ENCODE peak calls at places on chromosomes 16 and 17, in eight cellular contexts. R is GM19239; Z is activated effector memory CD4-positive, alpha-beta T cell treated with Interleukin-2 at 50 U/mL for 16 hours; Y is AG04450; E is amygdala; J is spleen; H is CD8-positive, alpha-beta T cell; M is Daoy. L is an unnamed sample.

GRCh38 chr17:50192116-50192872 is 9.1 kb downstream of the COL1A1 start:
- DNase-seq in M (no peak), Y (no peak), Z (no peak), J (no peak), E (no peak), R (no peak), H (no peak), L (no peak)

GRCh38 chr17:12104831-12105230 is 84.2 kb downstream of the MAP2K4 start:
- DNase-seq in J (no peak), R (no peak), E (no peak), Y (no peak), M (no peak), Z (no peak), H (no peak), L (no peak)

GRCh38 chr17:19381741-19382444 is 3.6 kb downstream of the MAPK7 start:
- DNase-seq in J (peak), M (no peak), Z (no peak), R (no peak), E (no peak), H (no peak), Y (no peak), L (no peak)

GRCh38 chr16:67544329-67544841 is 15.8 kb downstream of the RIPOR1 start:
- DNase-seq in J (peak), R (no peak), Z (no peak), M (no peak), H (no peak), E (no peak), Y (no peak), L (no peak)

GRCh38 chr17:59783221-59784016 is 76.0 kb downstream of the VMP1 start:
- DNase-seq in R (no peak), E (no peak), J (no peak), M (peak), Y (no peak), Z (no peak), H (no peak), L (peak)

GRCh38 chr16:85556456-85557082 is 56.6 kb upstream of the GSE1 start:
- DNase-seq in H (peak), M (peak), J (peak), R (peak), E (no peak), Z (peak), Y (no peak), L (peak)

GRCh38 chr17:13727441-13728171 is 125.9 kb upstream of the HS3ST3A1 start:
- DNase-seq in Y (peak), R (no peak), J (no peak), E (no peak), H (no peak), M (peak), Z (no peak), L (no peak)

GRCh38 chr16:85285681-85286065 is 173.4 kb upstream of the CIBAR2 start:
- DNase-seq in M (no peak), H (no peak), Y (no peak), J (no peak), E (peak), Z (no peak), R (no peak), L (no peak)

GRCh38 chr17:19307521-19307920 is 55.0 kb downstream of the B9D1 start:
- DNase-seq in Z (no peak), Y (no peak), R (no peak), M (no peak), E (no peak), J (peak), H (no peak), L (no peak)

GRCh38 chr17:60163108-60163784 is 13.5 kb downstream of the CA4 start:
- DNase-seq in E (no peak), R (no peak), M (no peak), H (no peak), J (no peak), Z (no peak), Y (no peak), L (no peak)

GRCh38 chr17:59296190-59296589 is 35.3 kb upstream of the YPEL2 start:
- DNase-seq in M (no peak), R (no peak), Z (no peak), E (no peak), Y (no peak), H (no peak), J (no peak), L (no peak)

GRCh38 chr16:27232875-27233605 is 29.7 kb downstream of the KDM8 start:
- DNase-seq in Y (no peak), E (no peak), H (no peak), M (no peak), R (no peak), J (peak), Z (no peak), L (no peak)

GRCh38 chr16:85834741-85835140 is 35.2 kb downstream of the COX4I1 start:
- DNase-seq in E (no peak), M (no peak), Y (no peak), R (no peak), J (peak), Z (no peak), H (no peak), L (no peak)

GRCh38 chr17:17919169-17920107 is 52.8 kb downstream of the TOM1L2 start:
- DNase-seq in J (peak), R (peak), M (peak), Z (peak), H (peak), E (peak), Y (peak), L (peak)

GRCh38 chr16:75733305-75734141 is 7.2 kb upstream of the CPHXL start:
- DNase-seq in J (no peak), M (peak), E (no peak), Z (no peak), R (no peak), Y (peak), H (no peak), L (no peak)

GRCh38 chr16:47966325-47966724 is 189.5 kb downstream of the ABCC12 start:
- DNase-seq in M (no peak), H (no peak), Z (no peak), E (no peak), R (no peak), J (no peak), Y (no peak), L (no peak)

GRCh38 chr16:6193718-6194117 is 1096.1 kb upstream of the EEF2KMT start:
- DNase-seq in Z (no peak), E (no peak), Y (no peak), M (peak), H (no peak), J (no peak), R (no peak), L (no peak)

GRCh38 chr17:66492500-66493123 is 190.2 kb downstream of the PRKCA start:
- DNase-seq in Y (no peak), E (no peak), Z (no peak), R (no peak), M (no peak), J (no peak), H (no peak), L (no peak)

GRCh38 chr17:69593716-69594115 is 179.2 kb downstream of the MAP2K6 start:
- DNase-seq in R (no peak), Z (no peak), H (no peak), E (no peak), M (no peak), Y (no peak), J (no peak), L (no peak)

GRCh38 chr17:64507418-64507766 is 615 bp downstream of the CEP95 start:
- DNase-seq in M (peak), J (no peak), R (peak), H (peak), E (peak), Y (no peak), Z (no peak), L (peak)

GRCh38 chr17:34386925-34387550 is 24.0 kb upstream of the CCL1 start:
- DNase-seq in Y (no peak), H (no peak), M (peak), E (no peak), Z (no peak), R (no peak), J (peak), L (no peak)

GRCh38 chr16:27405546-27406451 is 3.8 kb downstream of the IL21R start:
- DNase-seq in Z (no peak), H (peak), M (no peak), R (no peak), E (no peak), J (no peak), Y (no peak), L (no peak)

GRCh38 chr17:282912-283882 is 69.4 kb downstream of the RPH3AL start:
- DNase-seq in E (no peak), Z (no peak), J (peak), Y (no peak), M (no peak), H (no peak), R (no peak), L (no peak)

GRCh38 chr16:85735225-85735722 is 15.6 kb downstream of the C16orf74 start:
- DNase-seq in Z (peak), Y (no peak), M (no peak), H (peak), J (peak), R (no peak), E (no peak), L (peak)

GRCh38 chr16:4880006-4880580 is 32.8 kb downstream of the UBN1 start:
- DNase-seq in Z (no peak), M (no peak), H (no peak), E (no peak), J (no peak), R (no peak), Y (no peak), L (no peak)

GRCh38 chr17:4666296-4666695 is 24.8 kb upstream of the ALOX15 start:
- DNase-seq in J (no peak), H (no peak), M (no peak), Y (no peak), R (no peak), E (no peak), Z (no peak), L (no peak)

GRCh38 chr17:40564883-40565744 is at the start of gene CCR7:
- DNase-seq in Z (peak), E (no peak), M (peak), Y (no peak), J (peak), H (peak), R (no peak), L (no peak)

GRCh38 chr17:59355030-59355694 is 23.7 kb downstream of the YPEL2 start:
- DNase-seq in R (no peak), H (no peak), J (no peak), Z (no peak), E (no peak), Y (no peak), M (no peak), L (no peak)

GRCh38 chr16:48831081-48831722 is 221.2 kb upstream of the N4BP1 start:
- DNase-seq in J (no peak), M (peak), H (no peak), R (no peak), Y (no peak), Z (no peak), E (no peak), L (peak)

GRCh38 chr16:57863434-57864160 is 61.3 kb upstream of the KIFC3 start:
- DNase-seq in R (no peak), M (peak), H (no peak), J (no peak), Z (no peak), Y (peak), E (peak), L (no peak)

GRCh38 chr17:35596530-35597233 is 9.6 kb downstream of the AP2B1 start:
- DNase-seq in E (no peak), Z (no peak), M (no peak), H (no peak), Y (no peak), J (no peak), R (no peak), L (no peak)

GRCh38 chr17:42275527-42276358 is 448 bp downstream of the STAT5B start:
- DNase-seq in R (no peak), Y (peak), J (peak), Z (no peak), E (no peak), M (peak), H (peak), L (no peak)

GRCh38 chr16:47358816-47359215 is 102.0 kb downstream of the ITFG1 start:
- DNase-seq in Z (no peak), J (no peak), E (no peak), M (peak), H (no peak), Y (no peak), R (no peak), L (no peak)

GRCh38 chr16:19329932-19330331 is 44.4 kb downstream of the CLEC19A start:
- DNase-seq in R (no peak), J (no peak), Z (no peak), H (no peak), M (peak), Y (no peak), E (no peak), L (no peak)

GRCh38 chr17:68981288-68981687 is 26.1 kb upstream of the ABCA8 start:
- DNase-seq in E (no peak), Z (no peak), Y (peak), R (no peak), H (no peak), M (no peak), J (no peak), L (no peak)

GRCh38 chr17:63529711-63530556 is 6.8 kb downstream of the KCNH6 start:
- DNase-seq in Z (no peak), Y (no peak), R (no peak), H (no peak), J (no peak), M (no peak), E (no peak), L (no peak)

GRCh38 chr17:38587956-38588771 is 17.6 kb downstream of the SRCIN1 start:
- DNase-seq in R (no peak), H (no peak), J (no peak), Z (no peak), E (no peak), M (no peak), Y (no peak), L (no peak)

GRCh38 chr16:67842509-67843342 is 606 bp downstream of the THAP11 start:
- DNase-seq in E (peak), H (peak), R (peak), M (peak), Z (peak), Y (no peak), J (peak), L (peak)

L was measured in germinal center.